ENCODE peak calls at places on chromosomes 16 and 17, in six cellular contexts. C is A549, L is GM12878, E is SK-N-SH, K is K562, U is HepG2. A is an unnamed sample.

GRCh38 chr16:50425044-50425443 is 56.3 kb upstream of the BRD7 start:
- DNase-seq in U (no peak), L (no peak), E (no peak), K (no peak), C (no peak), A (no peak)

GRCh38 chr16:278863-279366 is 1.5 kb upstream of the ARHGDIG start:
- DNase-seq in K (peak), C (peak), L (peak), E (no peak), U (peak), A (peak)

GRCh38 chr17:64063766-64064224 is 43.4 kb upstream of the ICAM2 start:
- DNase-seq in L (no peak), C (peak), K (peak), E (peak), U (peak), A (peak)

GRCh38 chr17:40915199-40915661 is 22.2 kb downstream of the KRT23 start:
- DNase-seq in C (peak), K (no peak), E (no peak), L (peak), U (peak), A (peak)

GRCh38 chr17:17001874-17002520 is 30.1 kb upstream of the TNFRSF13B start:
- DNase-seq in K (peak), U (peak), C (peak), E (peak), L (no peak), A (peak)

GRCh38 chr16:89026121-89026612 is 49.2 kb upstream of the CBFA2T3 start:
- DNase-seq in E (no peak), L (peak), U (no peak), K (peak), C (no peak), A (no peak)

GRCh38 chr17:41496803-41497484 is 7.2 kb upstream of the KRT36 start:
- DNase-seq in L (peak), U (peak), E (peak), K (peak), C (peak), A (peak)

GRCh38 chr16:69479806-69480205 is 55.4 kb downstream of the CYB5B start:
- DNase-seq in U (no peak), E (no peak), C (no peak), L (no peak), K (no peak), A (no peak)

GRCh38 chr17:61221597-61222471 is 177.8 kb upstream of the TBX2 start:
- DNase-seq in L (no peak), K (no peak), E (no peak), U (no peak), C (no peak), A (peak)

DNA sequence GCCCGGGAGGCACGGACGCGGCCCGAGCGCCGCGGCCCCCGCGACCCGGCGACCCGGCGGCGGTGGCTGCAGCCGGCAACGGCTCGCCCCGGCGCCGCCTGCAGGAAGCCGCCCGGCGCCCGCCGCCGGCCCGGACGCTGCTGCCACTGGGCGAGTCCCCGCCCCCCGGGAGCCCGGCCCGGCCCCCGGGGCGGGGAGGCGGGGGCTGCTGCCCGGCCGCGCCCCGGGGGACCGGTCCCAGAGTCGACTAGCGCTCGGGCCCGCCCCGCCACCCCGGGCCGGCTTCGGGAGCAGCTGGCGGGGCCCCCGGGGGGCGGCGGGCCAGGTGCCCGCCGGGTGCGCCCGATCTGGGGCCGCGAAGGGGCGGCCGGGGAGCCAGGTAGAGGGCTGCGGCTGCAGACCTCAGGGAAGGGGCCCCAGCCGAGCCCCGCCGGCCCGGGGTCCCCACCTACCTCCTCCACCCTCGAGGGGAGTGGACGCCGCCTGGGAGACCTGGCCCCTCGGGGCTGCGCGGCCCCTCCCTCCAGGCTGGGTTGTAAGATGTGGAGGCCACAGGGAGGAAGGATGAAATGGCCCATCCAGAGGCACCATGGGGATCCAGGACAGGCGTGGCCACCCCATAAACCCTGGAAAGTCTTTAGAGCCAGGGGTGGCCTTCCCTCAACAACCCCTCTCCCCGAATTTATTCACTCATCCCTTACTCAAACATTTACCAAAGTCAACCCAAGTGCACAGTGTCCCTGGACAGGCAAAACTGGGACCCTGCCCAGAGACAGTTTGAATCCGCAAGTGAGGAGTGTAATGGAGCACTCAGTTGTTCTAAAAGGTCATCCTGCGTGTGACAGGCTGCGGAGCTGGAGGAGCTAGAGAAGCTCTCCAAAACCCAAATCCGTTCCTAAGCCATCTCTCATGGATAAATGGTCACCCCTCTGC is at the start of gene CDYL2:
- DNase-seq in C (no peak), E (peak), L (no peak), K (peak), U (no peak), A (peak)
- TF ChIP-seq SMC3 in C (no peak), E (no peak), L (no peak), K (no peak), U (no peak), A (no peak)

GRCh38 chr16:87411375-87412271 is 19.5 kb downstream of the MAP1LC3B start:
- DNase-seq in L (no peak), K (no peak), C (no peak), U (no peak), E (no peak), A (no peak)

GRCh38 chr16:87409153-87409552 is 17.0 kb downstream of the MAP1LC3B start:
- DNase-seq in K (no peak), E (no peak), C (no peak), L (no peak), U (no peak), A (no peak)

GRCh38 chr16:87409781-87410180 is 17.6 kb downstream of the MAP1LC3B start:
- DNase-seq in K (no peak), C (no peak), E (no peak), L (no peak), U (no peak), A (no peak)

GRCh38 chr16:87410958-87411357 is 18.8 kb downstream of the MAP1LC3B start:
- DNase-seq in U (no peak), E (no peak), L (no peak), C (no peak), K (no peak), A (no peak)

DNA sequence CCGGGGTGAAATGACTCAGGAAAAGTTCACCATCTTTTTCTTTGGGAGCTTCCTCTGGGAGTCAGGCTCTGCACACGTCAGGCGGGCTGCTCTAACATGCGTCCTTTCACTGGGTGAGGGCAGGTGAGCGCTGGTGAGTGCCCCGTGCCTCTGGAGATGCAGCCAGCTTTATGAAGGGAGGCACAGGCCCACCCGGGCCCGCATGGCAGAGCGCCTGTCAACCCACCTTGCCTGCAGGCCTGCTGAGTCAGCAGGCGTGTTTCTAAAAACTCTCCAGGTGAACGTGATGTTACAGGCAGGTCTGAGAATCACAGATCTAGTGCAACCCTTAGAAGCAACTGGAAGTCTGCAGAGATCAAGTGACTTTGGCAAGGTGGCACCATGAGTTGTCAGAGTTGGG is 18.4 kb downstream of the MAP1LC3B start:
- DNase-seq in U (no peak), L (no peak), K (no peak), C (no peak), E (no peak), A (no peak)
- TF ChIP-seq SMC3 in U (no peak), L (no peak), K (no peak), C (no peak), E (no peak), A (no peak)

GRCh38 chr17:47878203-47879027 is 17.6 kb upstream of the SP2 start:
- DNase-seq in L (no peak), E (no peak), K (no peak), C (no peak), U (no peak), A (no peak)

GRCh38 chr17:47877368-47878034 is 18.5 kb upstream of the SP2 start:
- DNase-seq in K (peak), U (no peak), E (no peak), C (no peak), L (no peak), A (no peak)

GRCh38 chr17:47882247-47882646 is 13.8 kb upstream of the SP2 start:
- DNase-seq in U (no peak), E (no peak), C (no peak), K (no peak), L (no peak), A (peak)

GRCh38 chr17:47879776-47880452 is 16.1 kb upstream of the SP2 start:
- DNase-seq in C (no peak), E (no peak), L (no peak), U (no peak), K (no peak), A (no peak)

GRCh38 chr17:47879028-47879585 is 16.9 kb upstream of the SP2 start:
- DNase-seq in C (no peak), K (peak), U (no peak), L (no peak), E (no peak), A (peak)
- TF ChIP-seq SMC3 in C (no peak), K (no peak), U (no peak), L (no peak), E (no peak), A (no peak)

GRCh38 chr17:30519707-30520106 is 42.5 kb downstream of the GOSR1 start:
- DNase-seq in U (no peak), K (no peak), E (no peak), C (peak), L (no peak), A (peak)

GRCh38 chr17:30520436-30520835 is 43.2 kb downstream of the GOSR1 start:
- DNase-seq in L (no peak), E (no peak), C (no peak), K (no peak), U (no peak), A (peak)

GRCh38 chr17:30519166-30519565 is 42.0 kb downstream of the GOSR1 start:
- DNase-seq in K (no peak), E (no peak), U (no peak), L (no peak), C (no peak), A (no peak)

GRCh38 chr17:30521766-30522165 is 44.6 kb downstream of the GOSR1 start:
- DNase-seq in L (no peak), K (no peak), C (no peak), E (no peak), U (no peak), A (no peak)

DNA sequence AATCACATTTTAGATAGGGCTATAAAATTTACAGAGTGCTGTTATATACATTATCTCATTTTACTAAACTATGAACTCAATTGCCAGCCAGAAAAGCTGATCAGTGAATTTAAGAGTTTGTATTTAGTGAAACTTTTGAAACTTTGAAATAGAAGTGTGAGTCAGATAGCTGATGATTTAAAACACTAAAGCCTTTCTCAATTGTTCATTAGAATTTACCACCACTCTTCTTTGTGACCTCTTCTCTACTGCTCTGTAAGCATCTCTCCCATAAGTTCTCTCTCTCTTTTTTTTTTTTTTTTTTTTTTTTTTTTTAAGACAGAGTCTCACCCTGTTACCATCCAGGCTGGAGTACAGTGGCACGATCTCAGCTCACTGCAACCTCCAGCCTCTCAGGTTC is 43.7 kb downstream of the GOSR1 start:
- DNase-seq in K (no peak), C (no peak), E (no peak), U (no peak), L (no peak), A (no peak)
- TF ChIP-seq SMC3 in K (no peak), C (no peak), E (no peak), U (no peak), L (no peak), A (no peak)

DNA sequence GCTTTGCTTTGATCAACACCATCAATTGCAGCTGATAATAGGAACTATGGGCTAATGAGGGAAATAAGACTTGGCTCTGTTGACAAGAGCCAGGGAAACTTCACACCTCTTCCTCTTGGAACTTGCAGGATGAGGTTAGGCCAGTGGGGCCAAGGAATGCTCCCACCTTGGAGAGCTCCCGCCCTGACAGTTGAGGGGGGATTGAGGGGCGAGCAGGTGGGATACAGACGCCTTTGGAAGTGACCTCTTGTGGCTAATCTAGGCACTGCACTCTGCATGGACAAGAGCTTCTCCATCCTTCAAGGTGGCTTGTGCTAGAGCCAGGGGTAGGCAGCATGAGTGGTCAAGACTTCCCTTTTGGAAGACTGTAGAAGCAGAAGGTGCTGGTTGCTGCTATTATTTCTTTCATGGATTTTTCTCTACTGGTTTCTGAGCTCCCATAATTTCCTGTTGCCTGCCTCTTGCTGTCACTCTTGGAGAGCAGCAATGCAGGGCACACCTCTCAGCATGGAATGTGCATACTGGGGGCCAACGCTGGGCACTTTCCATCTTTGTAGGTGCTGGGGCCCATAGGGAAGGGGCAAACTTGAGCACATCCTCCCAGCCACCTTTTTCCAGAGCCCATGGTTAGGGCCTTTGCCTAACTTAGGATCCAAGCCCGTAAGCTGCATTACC is 2.3 kb upstream of the PHF12 start:
- DNase-seq in L (no peak), U (peak), K (peak), E (peak), C (peak), A (peak)
- TF ChIP-seq SMC3 in L (peak), U (peak), K (peak), E (peak), C (peak), A (peak)

DNA sequence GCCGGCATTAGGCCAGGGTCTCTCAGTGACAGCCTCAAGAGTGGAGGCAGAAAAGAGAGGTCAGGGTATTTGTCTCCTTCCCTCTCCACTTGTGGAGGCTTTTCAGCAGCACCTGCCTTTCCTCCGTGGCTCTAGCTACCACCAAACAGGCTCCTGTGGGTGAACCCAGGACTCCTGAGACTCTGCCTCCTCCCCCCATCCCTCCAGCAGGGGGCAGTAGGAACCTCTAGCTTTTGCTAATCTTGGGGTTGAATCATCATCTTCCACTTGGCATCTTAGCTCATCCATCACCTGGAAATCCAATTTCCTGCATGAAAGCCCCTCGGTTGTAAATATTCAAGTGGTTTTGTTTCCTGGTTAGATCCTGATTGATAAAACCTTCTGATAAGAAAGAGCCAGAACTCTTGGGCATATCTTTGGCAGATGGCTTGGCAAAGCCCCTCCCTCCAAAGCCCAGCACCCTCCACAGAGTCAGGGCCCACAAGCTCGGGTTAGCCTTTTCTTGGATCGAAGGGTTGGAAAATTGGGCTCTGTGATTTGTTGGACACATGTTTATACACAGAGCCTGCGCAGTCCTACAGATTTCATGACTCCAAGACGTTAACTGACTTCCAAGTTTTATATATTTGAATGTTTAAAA is 322.1 kb downstream of the MAP2K4 start:
- DNase-seq in L (no peak), E (peak), C (peak), K (peak), U (no peak), A (no peak)
- TF ChIP-seq SMC3 in L (peak), E (no peak), C (peak), K (no peak), U (peak), A (peak)

DNA sequence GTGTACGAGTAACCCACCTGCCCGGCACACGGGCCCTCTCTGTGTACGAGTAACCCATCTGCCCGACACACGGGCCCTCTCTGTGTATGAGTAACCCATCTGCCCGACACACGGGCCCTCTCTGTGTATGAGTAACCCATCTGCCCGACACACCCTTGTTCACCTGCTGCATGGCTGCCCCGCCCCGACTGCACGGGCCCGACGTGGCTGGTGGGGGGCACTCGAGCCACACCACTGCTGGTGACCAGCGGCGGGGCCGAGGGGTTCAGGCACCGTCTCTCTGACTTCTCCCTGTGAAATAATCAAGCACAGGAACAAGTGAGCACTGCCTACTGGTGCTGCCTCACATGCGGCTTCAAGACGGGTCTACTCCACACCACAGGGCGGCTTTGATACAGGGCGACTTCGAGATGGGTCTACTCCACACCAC is 22.1 kb downstream of the MAP1LC3B start:
- DNase-seq in U (no peak), C (no peak), E (no peak), L (no peak), K (no peak), A (no peak)
- TF ChIP-seq SMC3 in U (no peak), C (no peak), E (no peak), L (no peak), K (no peak), A (no peak)

GRCh38 chr17:77287432-77288068 is 146.8 kb downstream of the SEC14L1 start:
- DNase-seq in L (no peak), C (peak), E (peak), U (peak), K (no peak), A (peak)
- TF ChIP-seq SMC3 in L (no peak), C (no peak), E (peak), U (no peak), K (no peak), A (no peak)

GRCh38 chr16:82874251-82874650 is 247.5 kb downstream of the CDH13 start:
- DNase-seq in C (no peak), K (no peak), U (no peak), L (no peak), E (no peak), A (no peak)

GRCh38 chr16:82880361-82880760 is 253.6 kb downstream of the CDH13 start:
- DNase-seq in K (no peak), E (no peak), C (no peak), U (no peak), L (no peak), A (no peak)

GRCh38 chr16:82878466-82878865 is 251.7 kb downstream of the CDH13 start:
- DNase-seq in K (no peak), L (no peak), E (no peak), C (no peak), U (no peak), A (no peak)

GRCh38 chr16:82874672-82875071 is 247.9 kb downstream of the CDH13 start:
- DNase-seq in C (no peak), K (no peak), U (no peak), E (no peak), L (no peak), A (no peak)

GRCh38 chr16:82876951-82877350 is 250.2 kb downstream of the CDH13 start:
- DNase-seq in C (no peak), E (no peak), U (no peak), L (no peak), K (no peak), A (no peak)
- TF ChIP-seq SMC3 in C (no peak), E (no peak), U (no peak), L (no peak), K (no peak), A (no peak)

A was measured in IMR-90.